ENCODE peak calls at places on chromosomes 16 and 17, in five cellular contexts. R is foreskin fibroblast, T is HFF-Myc, K is activated T-helper 1 cell treated with Interleukin-2 at 50 U/mL for 16 hours, D is head of caudate nucleus. V is an unnamed sample.

GRCh38 chr16:89344846-89345577 is 127.5 kb downstream of the ZNF778 start:
- DNase-seq in D (no peak), K (no peak), R (peak; percentile 56), T (no peak), V (no peak)

GRCh38 chr16:55528974-55529373 is 20.1 kb downstream of the LPCAT2 start:
- DNase-seq in R (no peak), D (no peak), K (no peak), T (peak; percentile 29), V (no peak)

GRCh38 chr17:55458977-55459376 is 37.3 kb upstream of the MMD start:
- DNase-seq in K (no peak), D (no peak), R (peak; percentile 87), T (no peak), V (no peak)

GRCh38 chr16:69131749-69132423 is 502 bp downstream of the CHTF8 start:
- DNase-seq in R (peak; percentile 94), T (no peak), K (peak; percentile 53), D (peak; percentile 60), V (peak; percentile 58)

GRCh38 chr16:54931041-54931756 is 534 bp downstream of the IRX5 start:
- DNase-seq in R (peak; percentile 73), T (no peak), K (no peak), D (no peak), V (peak; percentile 41)

GRCh38 chr17:41004397-41004796 is 4.5 kb downstream of the KRTAP3-1 start:
- DNase-seq in R (no peak), K (no peak), T (no peak), D (no peak), V (no peak)

GRCh38 chr17:71959129-71959528 is 161.7 kb upstream of the SOX9 start:
- DNase-seq in D (no peak), T (no peak), R (peak; percentile 27), K (no peak), V (no peak)

GRCh38 chr16:79563919-79564318 is 36.6 kb downstream of the MAF start:
- DNase-seq in K (no peak), R (no peak), T (no peak), D (no peak), V (no peak)

GRCh38 chr16:12057276-12057675 is 80.7 kb downstream of the SNX29 start:
- DNase-seq in R (peak; percentile 86), D (no peak), T (no peak), K (no peak), V (no peak)

GRCh38 chr16:14307623-14308356 is 236.7 kb downstream of the MRTFB start:
- DNase-seq in K (no peak), R (peak; percentile 65), T (no peak), D (no peak), V (no peak)

GRCh38 chr17:71486171-71486740 is 634.6 kb upstream of the SOX9 start:
- DNase-seq in R (no peak), T (no peak), K (no peak), D (no peak), V (no peak)

GRCh38 chr17:34617398-34617797 is 38.0 kb downstream of the TMEM132E start:
- DNase-seq in D (no peak), K (no peak), R (no peak), T (no peak), V (no peak)

GRCh38 chr17:64441772-64442549 is 7.0 kb upstream of the MILR1 start:
- DNase-seq in K (no peak), D (peak; percentile 22), T (no peak), R (peak; percentile 65), V (no peak)

GRCh38 chr17:33469911-33470310 is 176.8 kb upstream of the ASIC2 start:
- DNase-seq in R (peak; percentile 48), T (peak; percentile 5), D (no peak), K (no peak), V (no peak)

GRCh38 chr17:7475764-7476422 is 3.5 kb downstream of the ZBTB4 start:
- DNase-seq in D (no peak), R (peak; percentile 86), K (no peak), T (no peak), V (no peak)

GRCh38 chr17:27414271-27414670 is 42.0 kb upstream of the KSR1 start:
- DNase-seq in T (no peak), R (no peak), K (no peak), D (no peak), V (no peak)

GRCh38 chr16:75624921-75625334 is 1.8 kb upstream of the ADAT1 start:
- DNase-seq in K (no peak), D (no peak), T (no peak), R (peak; percentile 65), V (no peak)

GRCh38 chr17:45425125-45425983 is 7.3 kb downstream of the ARHGAP27 start:
- DNase-seq in T (peak; percentile 31), D (no peak), R (peak; percentile 78), K (no peak), V (peak; percentile 72)

GRCh38 chr17:61399131-61400057 is at the start of gene TBX2:
- DNase-seq in T (no peak), K (no peak), R (peak; percentile 99), D (no peak), V (peak; percentile 89)

GRCh38 chr17:76262732-76263344 is 2.3 kb upstream of the UBALD2 start:
- DNase-seq in D (no peak), T (no peak), K (no peak), R (no peak), V (no peak)

GRCh38 chr16:1794908-1795666 is 1.6 kb upstream of the IGFALS start:
- DNase-seq in D (no peak), T (no peak), K (no peak), R (no peak), V (no peak)

GRCh38 chr17:9204026-9204425 is 182.7 kb downstream of the NTN1 start:
- DNase-seq in R (no peak), K (no peak), T (no peak), D (no peak), V (no peak)

GRCh38 chr17:17527534-17527933 is 31.3 kb upstream of the RASD1 start:
- DNase-seq in T (no peak), K (no peak), D (no peak), R (no peak), V (no peak)

GRCh38 chr16:85402910-85403692 is 210.0 kb upstream of the GSE1 start:
- DNase-seq in T (no peak), R (peak; percentile 25), D (peak; percentile 5), K (no peak), V (no peak)

GRCh38 chr17:3972281-3972731 is 8.1 kb upstream of the ATP2A3 start:
- DNase-seq in D (no peak), R (no peak), K (no peak), T (no peak), V (no peak)

GRCh38 chr17:77611791-77612466 is 346.6 kb upstream of the TNRC6C start:
- DNase-seq in R (no peak), T (no peak), K (no peak), D (no peak), V (no peak)

V was measured in amniotic stem cell.